ENCODE peak calls at places on chromosome 22, in five cellular contexts. T is HCT116, K is GM23338, L is HL-60, E is K562. H is an unnamed sample.

GRCh38 chr22:41857160-41857859 is 24.4 kb downstream of the SREBF2 start:
- DNase-seq in T (peak), K (peak), L (peak), E (peak), H (peak)

GRCh38 chr22:17133137-17133536 is 12.0 kb upstream of the TMEM121B start:
- DNase-seq in T (no peak), K (no peak), L (no peak), E (no peak), H (no peak)

GRCh38 chr22:26784772-26785171 is 127.4 kb downstream of the MIAT start:
- DNase-seq in T (no peak), K (no peak), L (no peak), E (no peak), H (no peak)

GRCh38 chr22:28006271-28006670 is 87.2 kb upstream of the PITPNB start:
- DNase-seq in T (no peak), K (no peak), L (no peak), E (no peak), H (no peak)

GRCh38 chr22:31715157-31715778 is 34.7 kb downstream of the PRR14L start:
- DNase-seq in T (no peak), K (no peak), L (no peak), E (no peak), H (no peak)

GRCh38 chr22:35555351-35555915 is 14.8 kb downstream of the RASD2 start:
- DNase-seq in T (no peak), K (no peak), L (no peak), E (no peak), H (no peak)

GRCh38 chr22:24588370-24588755 is 4.5 kb downstream of the LRRC75B start:
- DNase-seq in T (no peak), K (no peak), L (no peak), E (no peak), H (no peak)

GRCh38 chr22:33515733-33516297 is 404.5 kb downstream of the LARGE1 start:
- DNase-seq in T (no peak), K (no peak), L (no peak), E (no peak), H (no peak)

GRCh38 chr22:37419916-37420655 is 7.2 kb downstream of the ELFN2 start:
- DNase-seq in T (no peak), K (peak), L (no peak), E (no peak), H (no peak)

GRCh38 chr22:18063311-18063710 is 14.5 kb upstream of the PEX26 start:
- DNase-seq in T (no peak), K (no peak), L (no peak), E (no peak), H (no peak)

GRCh38 chr22:49938565-49939136 is 20.2 kb downstream of the CRELD2 start:
- DNase-seq in T (no peak), K (no peak), L (no peak), E (no peak), H (no peak)

GRCh38 chr22:49936018-49936972 is 17.9 kb downstream of the CRELD2 start:
- DNase-seq in T (no peak), K (peak), L (peak), E (peak), H (peak)

GRCh38 chr22:49935561-49935960 is 17.1 kb downstream of the CRELD2 start:
- DNase-seq in T (no peak), K (peak), L (no peak), E (peak), H (no peak)

GRCh38 chr22:49936973-49937757 is 18.7 kb downstream of the CRELD2 start:
- DNase-seq in T (no peak), K (no peak), L (no peak), E (no peak), H (no peak)

DNA sequence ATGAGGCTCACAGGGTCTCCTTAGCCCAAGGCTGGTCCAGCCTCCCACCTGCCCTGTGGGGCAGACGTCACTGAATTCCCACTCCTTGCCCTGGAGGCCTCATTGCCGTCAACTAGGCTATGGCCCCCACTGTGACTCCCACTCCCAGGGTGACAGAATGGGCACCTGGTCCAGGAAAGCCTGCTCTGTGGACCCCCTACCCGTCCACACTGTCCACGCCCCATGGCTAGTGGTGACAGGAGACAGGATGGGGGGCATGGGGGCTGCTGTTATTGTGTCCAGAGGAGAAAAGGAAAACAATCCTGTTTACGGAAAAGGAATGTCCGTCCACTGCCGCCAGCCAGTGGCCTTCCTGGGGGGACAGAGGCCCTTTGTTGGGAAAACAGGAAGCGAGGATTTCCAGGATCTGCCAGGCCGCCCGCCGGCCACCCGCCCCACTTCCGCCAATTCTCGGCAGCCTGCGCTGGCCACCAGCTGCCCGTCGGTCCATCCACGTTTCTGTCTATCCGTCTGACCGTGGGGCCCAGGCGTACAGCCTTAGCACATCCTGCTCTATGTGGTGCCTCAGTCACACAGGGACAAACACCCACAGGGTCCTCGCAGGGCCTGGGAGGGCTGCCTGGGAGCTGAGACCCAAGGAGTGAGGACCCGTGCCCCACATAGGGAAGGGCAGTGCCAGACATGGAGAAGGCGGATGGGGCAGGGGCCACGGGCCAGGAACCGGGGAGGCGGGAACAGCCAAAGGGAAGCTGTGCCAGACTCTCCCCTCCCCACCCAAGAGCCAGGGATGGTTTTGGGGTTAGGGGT is 19.5 kb downstream of the CRELD2 start:
- DNase-seq in T (no peak), K (no peak), L (no peak), E (no peak), H (no peak)
- TF ChIP-seq POLR2AphosphoS5 in T (no peak), K (no peak), L (no peak), E (no peak), H (no peak)

GRCh38 chr22:49825944-49826602 is 1.6 kb downstream of the BRD1 start:
- DNase-seq in T (no peak), K (no peak), L (no peak), E (no peak), H (no peak)
- TF ChIP-seq POLR2AphosphoS5 in T (no peak), K (no peak), L (no peak), E (no peak), H (no peak)

GRCh38 chr22:39316440-39317083 is 2.9 kb downstream of the RPL3 start:
- DNase-seq in T (peak), K (peak), L (peak), E (no peak), H (no peak)

GRCh38 chr22:39317756-39318506 is 1.5 kb downstream of the RPL3 start:
- DNase-seq in T (no peak), K (no peak), L (peak), E (no peak), H (no peak)

GRCh38 chr22:39318507-39319283 is 728 bp downstream of the RPL3 start:
- DNase-seq in T (no peak), K (no peak), L (peak), E (no peak), H (no peak)

GRCh38 chr22:39315389-39315788 is 4.0 kb downstream of the RPL3 start:
- DNase-seq in T (no peak), K (no peak), L (peak), E (no peak), H (no peak)

DNA sequence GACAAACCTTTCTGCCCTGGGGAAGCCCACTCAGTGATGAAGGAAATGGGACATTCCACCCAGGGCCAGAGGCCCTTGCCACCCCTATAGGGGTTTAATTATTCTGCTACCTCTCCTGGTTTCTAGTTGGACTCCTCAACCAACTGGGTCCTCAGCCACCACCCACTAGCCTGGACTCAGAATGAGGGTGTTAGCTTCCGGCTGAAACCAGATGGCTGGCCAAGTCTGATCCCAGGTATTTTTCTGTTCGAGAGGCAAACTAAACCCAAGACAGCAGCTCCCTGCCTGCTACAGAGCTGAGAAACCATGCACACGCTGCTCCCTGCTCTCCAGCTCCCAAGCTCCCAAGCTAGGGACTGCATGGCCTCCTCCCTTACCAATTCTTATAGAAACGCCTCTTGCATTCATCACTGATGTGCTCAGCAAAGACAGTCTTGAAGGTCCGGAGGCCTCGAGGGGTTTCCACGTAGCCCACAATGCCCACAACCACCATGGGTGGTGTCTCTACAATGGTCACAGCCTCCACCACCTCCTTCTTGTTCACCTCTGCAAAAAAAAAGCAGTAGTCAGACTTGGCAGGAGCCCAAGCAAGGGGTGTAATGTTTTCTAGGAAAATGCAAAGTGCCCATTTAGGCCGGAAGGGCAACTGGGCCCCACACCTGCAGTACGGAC is 2.2 kb downstream of the RPL3 start:
- DNase-seq in T (no peak), K (no peak), L (peak), E (no peak), H (no peak)
- TF ChIP-seq POLR2AphosphoS5 in T (no peak), K (peak), L (peak), E (no peak), H (no peak)

GRCh38 chr22:19974935-19975706 is 33.5 kb upstream of the TXNRD2 start:
- DNase-seq in T (no peak), K (peak), L (no peak), E (peak), H (no peak)
- TF ChIP-seq POLR2AphosphoS5 in T (no peak), K (no peak), L (peak), E (peak), H (no peak)

GRCh38 chr22:38864361-38865191 is 7.4 kb downstream of the CBX6 start:
- DNase-seq in T (no peak), K (peak), L (no peak), E (no peak), H (no peak)
- TF ChIP-seq POLR2AphosphoS5 in T (no peak), K (no peak), L (peak), E (no peak), H (peak)

GRCh38 chr22:46119729-46120419 is 30.5 kb upstream of the PPARA start:
- DNase-seq in T (no peak), K (peak), L (no peak), E (peak), H (no peak)
- TF ChIP-seq POLR2AphosphoS5 in T (no peak), K (no peak), L (no peak), E (no peak), H (no peak)

DNA sequence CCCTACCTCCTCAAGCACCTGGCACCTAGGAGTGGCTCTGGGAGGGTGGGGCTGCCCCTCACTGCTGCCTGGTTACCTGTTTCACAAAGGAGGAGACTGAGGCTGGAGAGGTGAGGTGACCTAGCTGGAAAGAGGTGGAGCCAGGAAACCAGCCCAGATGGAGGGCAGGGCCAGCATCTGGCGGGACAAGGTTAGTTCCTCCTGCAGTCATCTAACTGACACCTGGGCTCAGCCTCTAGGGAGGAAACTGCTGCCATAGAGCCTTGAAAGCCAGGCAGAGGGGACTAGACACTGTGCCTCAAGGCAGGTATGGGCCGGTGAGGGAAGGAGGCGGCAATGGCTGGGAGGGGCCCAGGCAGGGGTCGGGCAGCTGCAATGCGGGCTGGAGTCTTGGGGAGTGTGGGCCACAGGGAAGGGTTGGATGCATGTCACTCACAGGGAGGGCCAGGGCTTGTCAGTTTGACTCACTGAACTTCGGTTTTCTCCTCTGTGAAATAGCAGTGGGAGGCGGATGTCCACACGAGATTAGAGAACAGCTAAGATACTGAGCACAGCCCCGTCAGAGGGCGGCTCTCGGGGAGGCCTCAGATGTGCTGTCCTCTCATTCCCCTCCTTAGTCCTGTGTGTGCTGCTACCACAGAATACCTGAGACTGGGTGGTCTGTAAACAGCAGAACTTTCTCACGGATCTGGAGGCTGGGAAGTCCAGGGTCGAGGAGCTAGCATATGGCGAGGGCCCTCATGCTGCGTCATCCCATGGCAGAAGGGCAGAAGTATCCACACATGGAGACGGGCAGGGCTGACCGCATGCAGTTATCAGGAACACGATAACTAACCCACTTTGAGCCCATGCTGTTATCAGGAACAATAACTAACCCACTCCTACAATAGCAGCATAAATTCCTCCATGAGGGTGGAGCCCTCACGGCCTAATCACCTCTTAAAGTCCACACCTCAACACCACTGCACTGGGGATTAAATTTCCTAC is 16.1 kb downstream of the MGAT3 start:
- DNase-seq in T (no peak), K (no peak), L (no peak), E (peak), H (no peak)
- TF ChIP-seq POLR2AphosphoS5 in T (no peak), K (no peak), L (no peak), E (no peak), H (no peak)

GRCh38 chr22:43183496-43184263 is 3.3 kb downstream of the TTLL12 start:
- DNase-seq in T (no peak), K (no peak), L (peak), E (peak), H (no peak)
- TF ChIP-seq POLR2AphosphoS5 in T (no peak), K (no peak), L (no peak), E (peak), H (peak)